ENCODE peak calls at places on chromosomes 12 and 14, in nine cellular contexts. D is NCI-H1092; L is ELR; C is AG09309; W is activated CD8-positive, alpha-beta memory T cell treated with anti-CD3 and anti-CD28 coated beads for 4 hours; U is MG63; N is heart right ventricle; V is KBM-7; P is sigmoid colon. M is an unnamed sample.

GRCh38 chr14:69079188-69079742 is 73.7 kb downstream of the DCAF5 start:
- DNase-seq in D (no peak), C (no peak), U (peak), W (no peak), N (no peak), P (no peak), L (peak), V (no peak), M (no peak)

GRCh38 chr12:56721721-56722120 is 3.4 kb downstream of the NACA start:
- DNase-seq in C (no peak), P (no peak), W (no peak), L (no peak), D (no peak), V (no peak), N (no peak), U (no peak), M (no peak)

GRCh38 chr12:34294671-34295365 is 272.5 kb downstream of the ALG10 start:
- DNase-seq in P (peak), D (no peak), C (no peak), L (no peak), V (no peak), U (no peak), W (no peak), N (peak), M (no peak)

GRCh38 chr14:23209651-23210423 is 26.4 kb upstream of the SLC7A8 start:
- DNase-seq in U (peak), V (no peak), L (peak), D (no peak), P (no peak), W (no peak), C (no peak), N (no peak), M (no peak)

GRCh38 chr12:76637807-76638206 is 78.2 kb upstream of the OSBPL8 start:
- DNase-seq in P (no peak), U (no peak), D (no peak), W (no peak), C (no peak), N (no peak), L (peak), V (no peak), M (no peak)

GRCh38 chr12:56886319-56886718 is 47.9 kb downstream of the SDR9C7 start:
- DNase-seq in U (no peak), L (no peak), P (no peak), V (no peak), D (no peak), C (no peak), N (no peak), W (no peak), M (no peak)

GRCh38 chr14:75226755-75227544 is 50.5 kb upstream of the TMED10 start:
- DNase-seq in W (no peak), N (no peak), P (no peak), V (no peak), L (no peak), U (no peak), D (no peak), C (no peak), M (no peak)

GRCh38 chr12:12776261-12776660 is 9.2 kb upstream of the APOLD1 start:
- DNase-seq in P (no peak), V (no peak), D (peak), L (peak), U (no peak), C (no peak), N (no peak), W (no peak), M (no peak)

GRCh38 chr14:37566811-37567371 is 28.2 kb downstream of the FOXA1 start:
- DNase-seq in U (no peak), C (no peak), W (no peak), N (no peak), V (no peak), D (peak), P (no peak), L (no peak), M (no peak)

GRCh38 chr12:38543151-38543550 is 226.6 kb downstream of the ALG10B start:
- DNase-seq in L (no peak), W (no peak), D (no peak), V (no peak), C (no peak), P (no peak), U (no peak), N (no peak), M (no peak)

GRCh38 chr14:99234982-99235491 is 37.0 kb downstream of the BCL11B start:
- DNase-seq in D (no peak), U (no peak), V (no peak), C (no peak), P (no peak), L (no peak), W (peak), N (no peak), M (no peak)

GRCh38 chr12:92600052-92600451 is 102.7 kb upstream of the PLEKHG7 start:
- DNase-seq in C (no peak), P (no peak), D (no peak), V (no peak), N (no peak), L (no peak), W (no peak), U (no peak), M (no peak)

GRCh38 chr12:31583878-31584277 is 7.1 kb downstream of the DENND5B start:
- DNase-seq in L (no peak), W (no peak), P (no peak), C (no peak), D (no peak), N (no peak), U (no peak), V (no peak), M (no peak)

M was measured in Kasumi-1.